ENCODE peak calls at places on chromosomes 6 and 20, in seven cellular contexts. Q, O, W, A, X, J and M are unnamed samples. For H3K36me3, the result is how much of the 10 kb centered on the place peaks cover.

GRCh38 chr6:47278545-47278944 is 31.2 kb downstream of the TNFRSF21 start:
- DNase-seq in Q (no peak), O (no peak), W (peak), A (peak), X (no peak), J (peak), M (no peak)

GRCh38 chr6:169173532-169174268 is 79.9 kb downstream of the THBS2 start:
- DNase-seq in Q (no peak), O (no peak), W (peak), A (no peak), X (no peak), J (no peak), M (no peak)

GRCh38 chr6:98832282-98833100 is 1.9 kb upstream of the POU3F2 start:
- DNase-seq in Q (peak), O (no peak), W (peak), A (peak), X (no peak), J (peak), M (no peak)

GRCh38 chr20:35021063-35021462 is 65.4 kb downstream of the MYH7B start:
- DNase-seq in Q (no peak), O (no peak), W (no peak), A (no peak), X (no peak), J (no peak), M (no peak)

GRCh38 chr6:139904572-139904971 is 530.1 kb upstream of the CITED2 start:
- DNase-seq in Q (no peak), O (no peak), W (no peak), A (no peak), X (no peak), J (no peak), M (no peak)

GRCh38 chr6:73774311-73774766 is 78.3 kb downstream of the CD109 start:
- DNase-seq in Q (no peak), O (no peak), W (peak), A (peak), X (peak), J (peak), M (no peak)

GRCh38 chr6:69584913-69585729 is 211.7 kb downstream of the LMBRD1 start:
- DNase-seq in Q (peak), O (no peak), W (no peak), A (no peak), X (peak), J (peak), M (no peak)

GRCh38 chr20:3106658-3107463 is 22.3 kb upstream of the AVP start:
- DNase-seq in Q (peak), O (no peak), W (no peak), A (no peak), X (peak), J (no peak), M (no peak)

GRCh38 chr6:159969921-159970320 is 1.0 kb downstream of the IGF2R start:
- DNase-seq in Q (peak), O (no peak), W (peak), A (peak), X (peak), J (peak), M (no peak)

GRCh38 chr6:130674604-130675003 is 152.6 kb upstream of the SMLR1 start:
- DNase-seq in Q (no peak), O (no peak), W (no peak), A (peak), X (no peak), J (peak), M (no peak)

GRCh38 chr20:50248104-50248631 is 57.5 kb downstream of the CEBPB start:
- DNase-seq in Q (no peak), O (no peak), W (peak), A (peak), X (no peak), J (peak), M (no peak)

GRCh38 chr20:32470025-32470861 is 112.1 kb downstream of the ASXL1 start:
- DNase-seq in Q (peak), O (no peak), W (peak), A (peak), X (peak), J (peak), M (peak)

GRCh38 chr20:14264869-14265268 is 72.5 kb downstream of the FLRT3 start:
- DNase-seq in Q (no peak), O (no peak), W (peak), A (peak), X (peak), J (peak), M (peak)

GRCh38 chr6:3442444-3443220 is 14.2 kb downstream of the SLC22A23 start:
- DNase-seq in Q (no peak), O (no peak), W (peak), A (peak), X (peak), J (peak), M (peak)

GRCh38 chr6:17965397-17965796 is 22.0 kb downstream of the KIF13A start:
- DNase-seq in Q (no peak), O (no peak), W (peak), A (peak), X (no peak), J (peak), M (no peak)

GRCh38 chr20:57653546-57653900 is 33.3 kb upstream of the ZBP1 start:
- DNase-seq in Q (no peak), O (no peak), W (no peak), A (no peak), X (no peak), J (no peak), M (no peak)

GRCh38 chr20:44714102-44714700 is 968 bp upstream of the CCN5 start:
- DNase-seq in Q (no peak), O (no peak), W (no peak), A (no peak), X (no peak), J (no peak), M (no peak)

GRCh38 chr20:35165221-35166185 is 6.4 kb upstream of the PROCR start:
- DNase-seq in Q (no peak), O (no peak), W (no peak), A (no peak), X (no peak), J (no peak), M (no peak)

GRCh38 chr6:128275681-128276080 is 244.7 kb downstream of the PTPRK start:
- DNase-seq in Q (no peak), O (no peak), W (no peak), A (peak), X (no peak), J (no peak), M (no peak)

DNA sequence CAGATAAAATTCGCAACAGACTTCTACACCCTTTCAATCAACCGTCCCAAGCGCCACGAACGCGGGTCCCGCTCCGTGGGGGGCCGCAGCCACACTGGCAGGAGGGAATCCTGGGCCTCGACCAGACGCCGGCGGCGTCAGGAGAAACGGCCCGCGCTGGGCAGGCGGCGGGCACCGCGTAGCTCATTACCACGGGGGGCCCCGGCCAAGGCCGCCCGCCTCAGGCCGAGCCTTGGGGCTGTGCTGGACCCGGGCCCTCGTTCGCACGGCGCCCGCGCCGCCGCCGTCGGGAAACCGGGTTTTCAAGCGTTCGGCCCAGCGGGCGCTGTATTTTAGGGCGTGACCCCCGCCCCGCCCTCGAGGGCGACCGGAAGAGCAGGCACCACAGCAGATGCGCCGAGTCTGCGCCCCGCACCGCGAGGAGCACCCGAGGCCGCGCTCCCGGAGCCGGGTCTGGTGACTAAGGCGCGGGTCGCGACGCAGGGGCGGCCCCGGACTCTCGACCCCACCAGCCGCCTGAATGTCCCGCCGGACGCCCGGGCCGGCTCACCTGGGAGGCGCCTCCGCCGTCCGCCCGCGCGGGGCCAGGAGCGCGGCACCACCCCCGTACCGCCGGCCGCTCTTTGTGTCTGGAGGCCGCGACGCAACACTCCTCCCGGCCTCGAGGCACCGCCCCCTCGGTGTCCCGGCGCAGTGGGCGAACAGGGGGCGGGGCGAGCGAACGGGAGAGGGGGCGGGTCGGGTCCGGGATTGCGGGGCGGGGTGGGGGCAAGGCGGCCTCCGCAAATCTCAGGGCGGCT is at the start of gene NINL:
- DNase-seq in Q (peak), O (peak), W (peak), A (peak), X (peak), J (peak), M (no peak)
- H3K27ac ChIP-seq in Q (peak), O (peak), W (peak), A (no peak), X (peak), J (no peak), M (no peak)

GRCh38 chr6:163906006-163906710 is 491.6 kb downstream of the QKI start:
- DNase-seq in Q (no peak), O (no peak), W (no peak), A (no peak), X (no peak), J (no peak), M (no peak)
- H3K36me3 ChIP-seq in Q (under half), O (under half), W (under half), A (under half), X (under half), J (under half), M (under half)

GRCh38 chr20:22796465-22797077 is 212.2 kb upstream of the FOXA2 start:
- DNase-seq in Q (no peak), O (no peak), W (peak), A (peak), X (no peak), J (peak), M (no peak)
- H3K4me2 ChIP-seq in Q (no peak), O (no peak), W (peak), A (peak), X (no peak), J (no peak), M (no peak)

GRCh38 chr20:64078934-64079272 is 415 bp downstream of the RGS19 start:
- DNase-seq in Q (no peak), O (no peak), W (no peak), A (no peak), X (no peak), J (no peak), M (no peak)

GRCh38 chr20:64080013-64080812 is at the start of gene OPRL1:
- DNase-seq in Q (peak), O (no peak), W (no peak), A (peak), X (no peak), J (peak), M (no peak)

GRCh38 chr20:64077876-64078551 is 1.3 kb downstream of the RGS19 start:
- DNase-seq in Q (no peak), O (no peak), W (no peak), A (no peak), X (no peak), J (no peak), M (peak)

GRCh38 chr20:64080813-64081619 is 1.1 kb downstream of the OPRL1 start:
- DNase-seq in Q (no peak), O (no peak), W (no peak), A (no peak), X (no peak), J (no peak), M (no peak)

GRCh38 chr20:64079273-64080012 is at the start of gene RGS19:
- DNase-seq in Q (peak), O (no peak), W (peak), A (peak), X (peak), J (no peak), M (peak)
- H3K27ac ChIP-seq in Q (no peak), O (no peak), W (peak), A (no peak), X (peak), J (peak), M (peak)